ENCODE peak calls at places on chromosomes 3 and 15, in six cellular contexts. C is NCI-H1092, G is neural progenitor cell, I is GM04503, P is mucosa of gallbladder, Z is glutamatergic neuron. E is an unnamed sample.

GRCh38 chr15:66649235-66649984 is 52.6 kb upstream of the SMAD6 start:
- DNase-seq in C (no peak), G (no peak), I (no peak), P (no peak), Z (no peak), E (no peak)

GRCh38 chr3:45199837-45200648 is 26.0 kb downstream of the TMEM158 start:
- DNase-seq in C (no peak), G (no peak), I (peak), P (peak), Z (no peak), E (peak)

GRCh38 chr15:39925112-39925830 is 5.2 kb upstream of the GPR176 start:
- DNase-seq in C (no peak), G (peak), I (no peak), P (no peak), Z (no peak), E (peak)

GRCh38 chr3:14634763-14635400 is 16.7 kb upstream of the CCDC174 start:
- DNase-seq in C (no peak), G (no peak), I (no peak), P (no peak), Z (no peak), E (no peak)

GRCh38 chr15:47711654-47712053 is 5.7 kb upstream of the SEMA6D start:
- DNase-seq in C (peak), G (peak), I (no peak), P (no peak), Z (no peak), E (no peak)

GRCh38 chr3:150105886-150106612 is 135.4 kb upstream of the PFN2 start:
- DNase-seq in C (no peak), G (no peak), I (no peak), P (no peak), Z (no peak), E (peak)

GRCh38 chr15:60047701-60048100 is 43.6 kb downstream of the FOXB1 start:
- DNase-seq in C (no peak), G (no peak), I (no peak), P (no peak), Z (no peak), E (no peak)

GRCh38 chr15:50774450-50774849 is 8.9 kb upstream of the SPPL2A start:
- DNase-seq in C (no peak), G (no peak), I (no peak), P (peak), Z (no peak), E (no peak)

GRCh38 chr3:138199847-138200246 is 12.7 kb downstream of the ARMC8 start:
- DNase-seq in C (no peak), G (no peak), I (no peak), P (no peak), Z (no peak), E (no peak)

GRCh38 chr15:61299060-61299763 is 70.1 kb upstream of the RORA start:
- DNase-seq in C (no peak), G (no peak), I (no peak), P (peak), Z (no peak), E (no peak)

GRCh38 chr15:70493787-70494514 is 269.4 kb downstream of the UACA start:
- DNase-seq in C (no peak), G (no peak), I (no peak), P (no peak), Z (no peak), E (no peak)

GRCh38 chr15:40290540-40291087 is 7.8 kb upstream of the ANKRD63 start:
- DNase-seq in C (no peak), G (no peak), I (no peak), P (no peak), Z (no peak), E (no peak)

GRCh38 chr15:39388118-39388517 is 192.8 kb upstream of the THBS1 start:
- DNase-seq in C (no peak), G (no peak), I (no peak), P (no peak), Z (no peak), E (no peak)

GRCh38 chr15:33994005-33994615 is 25.8 kb downstream of the CHRM5 start:
- DNase-seq in C (peak), G (peak), I (no peak), P (no peak), Z (peak), E (peak)

GRCh38 chr3:185815391-185816282 is 9.2 kb downstream of the IGF2BP2 start:
- DNase-seq in C (no peak), G (peak), I (no peak), P (no peak), Z (no peak), E (peak)

GRCh38 chr3:16350953-16351318 is 85.9 kb downstream of the OXNAD1 start:
- DNase-seq in C (no peak), G (no peak), I (no peak), P (no peak), Z (no peak), E (no peak)

GRCh38 chr3:129310111-129310601 is 31.5 kb downstream of the HMCES start:
- DNase-seq in C (no peak), G (no peak), I (no peak), P (no peak), Z (no peak), E (no peak)

GRCh38 chr3:72797773-72798543 is 50.3 kb downstream of the SHQ1 start:
- DNase-seq in C (peak), G (peak), I (no peak), P (no peak), Z (peak), E (peak)

GRCh38 chr3:132317229-132317948 is at the start of gene ACP3:
- DNase-seq in C (no peak), G (peak), I (no peak), P (peak), Z (no peak), E (peak)

GRCh38 chr15:97401970-97402369 is 558.5 kb upstream of the ARRDC4 start:
- DNase-seq in C (no peak), G (no peak), I (no peak), P (no peak), Z (no peak), E (no peak)

GRCh38 chr15:65066635-65067333 is 1.0 kb downstream of the RASL12 start:
- DNase-seq in C (no peak), G (peak), I (no peak), P (no peak), Z (no peak), E (no peak)

GRCh38 chr3:64691051-64691450 is 3.3 kb upstream of the ADAMTS9 start:
- DNase-seq in C (no peak), G (no peak), I (no peak), P (no peak), Z (no peak), E (peak)

GRCh38 chr3:183537295-183537730 is 18.2 kb downstream of the KLHL6 start:
- DNase-seq in C (no peak), G (no peak), I (peak), P (peak), Z (no peak), E (peak)

GRCh38 chr3:174931969-174932368 is 72.8 kb downstream of the NAALADL2 start:
- DNase-seq in C (no peak), G (no peak), I (no peak), P (no peak), Z (no peak), E (no peak)

GRCh38 chr15:61750271-61751084 is 309.8 kb downstream of the VPS13C start:
- DNase-seq in C (no peak), G (no peak), I (no peak), P (no peak), Z (no peak), E (no peak)

GRCh38 chr15:67187351-67187854 is 67.1 kb downstream of the AAGAB start:
- DNase-seq in C (no peak), G (no peak), I (no peak), P (no peak), Z (no peak), E (no peak)

GRCh38 chr3:49401758-49402157 is 10.0 kb downstream of the RHOA start:
- DNase-seq in C (no peak), G (no peak), I (no peak), P (no peak), Z (no peak), E (no peak)

E was measured in RPMI7951.